ENCODE peak calls at places on chromosome 4, in eight cellular contexts. One of them, this sample, is unnamed.

GRCh38 chr4:169024762-169025161 is 14.7 kb upstream of the CBR4 start:
- DNase-seq in HepG2: no peak
- DNase-seq in Karpas-422: no peak
- DNase-seq in IMR-90: peak; percentile 59
- DNase-seq in fibroblast of lung: peak; percentile 45
- DNase-seq in H9: no peak
- DNase-seq in keratinocyte: no peak
- DNase-seq in SK-N-SH: peak; percentile 69
- DNase-seq in this sample: no peak

GRCh38 chr4:174873931-174874330 is 44.2 kb upstream of the ADAM29 start:
- DNase-seq in keratinocyte: no peak
- DNase-seq in SK-N-SH: peak; percentile 28
- DNase-seq in HepG2: no peak
- DNase-seq in Karpas-422: no peak
- DNase-seq in IMR-90: no peak
- DNase-seq in H9: no peak
- DNase-seq in fibroblast of lung: no peak
- DNase-seq in this sample: peak; percentile 71

GRCh38 chr4:114867291-114867690 is 246.1 kb downstream of the NDST4 start:
- DNase-seq in keratinocyte: no peak
- DNase-seq in Karpas-422: no peak
- DNase-seq in SK-N-SH: no peak
- DNase-seq in H9: no peak
- DNase-seq in IMR-90: no peak
- DNase-seq in HepG2: no peak
- DNase-seq in fibroblast of lung: no peak
- DNase-seq in this sample: no peak

GRCh38 chr4:137997496-137997895 is 244.7 kb downstream of the SLC7A11 start:
- DNase-seq in keratinocyte: no peak
- DNase-seq in Karpas-422: no peak
- DNase-seq in HepG2: no peak
- DNase-seq in SK-N-SH: no peak
- DNase-seq in H9: no peak
- DNase-seq in IMR-90: no peak
- DNase-seq in fibroblast of lung: no peak
- DNase-seq in this sample: no peak

GRCh38 chr4:173153445-173153844 is 15.2 kb upstream of the GALNT7 start:
- DNase-seq in fibroblast of lung: no peak
- DNase-seq in Karpas-422: no peak
- DNase-seq in H9: no peak
- DNase-seq in SK-N-SH: no peak
- DNase-seq in keratinocyte: no peak
- DNase-seq in IMR-90: no peak
- DNase-seq in HepG2: no peak
- DNase-seq in this sample: no peak

GRCh38 chr4:153218961-153219360 is 14.7 kb downstream of the TRIM2 start:
- DNase-seq in fibroblast of lung: no peak
- DNase-seq in Karpas-422: no peak
- DNase-seq in HepG2: peak; percentile 9
- DNase-seq in SK-N-SH: no peak
- DNase-seq in H9: no peak
- DNase-seq in IMR-90: no peak
- DNase-seq in keratinocyte: no peak
- DNase-seq in this sample: no peak

GRCh38 chr4:55032179-55032578 is 93.2 kb downstream of the KDR start:
- DNase-seq in HepG2: no peak
- DNase-seq in IMR-90: no peak
- DNase-seq in Karpas-422: no peak
- DNase-seq in fibroblast of lung: no peak
- DNase-seq in keratinocyte: no peak
- DNase-seq in SK-N-SH: no peak
- DNase-seq in H9: no peak
- DNase-seq in this sample: no peak

GRCh38 chr4:27684501-27685077 is 823.9 kb downstream of the STIM2 start:
- DNase-seq in H9: peak; percentile 62
- DNase-seq in IMR-90: peak; percentile 42
- DNase-seq in SK-N-SH: peak; percentile 15
- DNase-seq in keratinocyte: peak; percentile 11
- DNase-seq in fibroblast of lung: peak; percentile 32
- DNase-seq in Karpas-422: peak; percentile 84
- DNase-seq in HepG2: peak; percentile 44
- DNase-seq in this sample: peak; percentile 89

GRCh38 chr4:142547974-142548373 is 298.1 kb downstream of the INPP4B start:
- DNase-seq in HepG2: no peak
- DNase-seq in Karpas-422: no peak
- DNase-seq in H9: no peak
- DNase-seq in IMR-90: peak; percentile 57
- DNase-seq in fibroblast of lung: peak; percentile 87
- DNase-seq in SK-N-SH: no peak
- DNase-seq in keratinocyte: no peak
- DNase-seq in this sample: no peak

GRCh38 chr4:145271194-145271593 is 90.8 kb upstream of the OTUD4 start:
- DNase-seq in IMR-90: no peak
- DNase-seq in H9: no peak
- DNase-seq in fibroblast of lung: no peak
- DNase-seq in Karpas-422: no peak
- DNase-seq in HepG2: peak; percentile 36
- DNase-seq in SK-N-SH: no peak
- DNase-seq in keratinocyte: no peak
- DNase-seq in this sample: no peak

GRCh38 chr4:54231419-54232150 is 2.5 kb downstream of the PDGFRA start:
- DNase-seq in keratinocyte: no peak
- DNase-seq in Karpas-422: no peak
- DNase-seq in fibroblast of lung: peak; percentile 68
- DNase-seq in IMR-90: peak; percentile 66
- DNase-seq in SK-N-SH: peak; percentile 77
- DNase-seq in HepG2: no peak
- DNase-seq in H9: peak; percentile 49
- DNase-seq in this sample: peak; percentile 76

GRCh38 chr4:15117270-15117946 is 115.1 kb downstream of the CPEB2 start:
- DNase-seq in keratinocyte: peak; percentile 13
- DNase-seq in Karpas-422: no peak
- DNase-seq in HepG2: no peak
- DNase-seq in SK-N-SH: no peak
- DNase-seq in IMR-90: no peak
- DNase-seq in fibroblast of lung: peak; percentile 10
- DNase-seq in H9: no peak
- DNase-seq in this sample: no peak

GRCh38 chr4:105460306-105460705 is 13.6 kb downstream of the PPA2 start:
- DNase-seq in SK-N-SH: no peak
- DNase-seq in fibroblast of lung: no peak
- DNase-seq in keratinocyte: no peak
- DNase-seq in H9: no peak
- DNase-seq in Karpas-422: no peak
- DNase-seq in IMR-90: no peak
- DNase-seq in HepG2: no peak
- DNase-seq in this sample: no peak

GRCh38 chr4:69833251-69833650 is 26.7 kb downstream of the SULT1E1 start:
- DNase-seq in Karpas-422: no peak
- DNase-seq in HepG2: no peak
- DNase-seq in IMR-90: no peak
- DNase-seq in keratinocyte: no peak
- DNase-seq in SK-N-SH: no peak
- DNase-seq in fibroblast of lung: no peak
- DNase-seq in H9: no peak
- DNase-seq in this sample: no peak

GRCh38 chr4:69831270-69831627 is 28.7 kb downstream of the SULT1E1 start:
- DNase-seq in H9: no peak
- DNase-seq in HepG2: no peak
- DNase-seq in fibroblast of lung: no peak
- DNase-seq in Karpas-422: no peak
- DNase-seq in SK-N-SH: no peak
- DNase-seq in keratinocyte: no peak
- DNase-seq in IMR-90: no peak
- DNase-seq in this sample: no peak

GRCh38 chr4:69830529-69831269 is 29.2 kb downstream of the SULT1E1 start:
- DNase-seq in HepG2: peak; percentile 81
- DNase-seq in Karpas-422: no peak
- DNase-seq in IMR-90: no peak
- DNase-seq in keratinocyte: no peak
- DNase-seq in H9: peak; percentile 45
- DNase-seq in SK-N-SH: no peak
- DNase-seq in fibroblast of lung: peak; percentile 27
- DNase-seq in this sample: peak; percentile 66

GRCh38 chr4:69832326-69833030 is 27.5 kb downstream of the SULT1E1 start:
- DNase-seq in IMR-90: no peak
- DNase-seq in H9: no peak
- DNase-seq in keratinocyte: no peak
- DNase-seq in Karpas-422: no peak
- DNase-seq in fibroblast of lung: no peak
- DNase-seq in HepG2: peak; percentile 99
- DNase-seq in SK-N-SH: no peak
- DNase-seq in this sample: peak; percentile 60

GRCh38 chr4:69831646-69832325 is 28.2 kb downstream of the SULT1E1 start:
- DNase-seq in H9: no peak
- DNase-seq in keratinocyte: no peak
- DNase-seq in fibroblast of lung: no peak
- DNase-seq in IMR-90: no peak
- DNase-seq in HepG2: peak; percentile 6
- DNase-seq in SK-N-SH: no peak
- DNase-seq in Karpas-422: no peak
- DNase-seq in this sample: no peak
- H3K27ac ChIP-seq in H9: no peak overlapping the region
- H3K27ac ChIP-seq in keratinocyte: no peak overlapping the region
- H3K27ac ChIP-seq in fibroblast of lung: no peak overlapping the region
- H3K27ac ChIP-seq in IMR-90: no peak overlapping the region
- H3K27ac ChIP-seq in HepG2: peak overlapping the region; percentile 93
- H3K27ac ChIP-seq in SK-N-SH: no peak overlapping the region
- H3K27ac ChIP-seq in Karpas-422: no peak overlapping the region
- H3K27ac ChIP-seq in this sample: no peak overlapping the region

DNA sequence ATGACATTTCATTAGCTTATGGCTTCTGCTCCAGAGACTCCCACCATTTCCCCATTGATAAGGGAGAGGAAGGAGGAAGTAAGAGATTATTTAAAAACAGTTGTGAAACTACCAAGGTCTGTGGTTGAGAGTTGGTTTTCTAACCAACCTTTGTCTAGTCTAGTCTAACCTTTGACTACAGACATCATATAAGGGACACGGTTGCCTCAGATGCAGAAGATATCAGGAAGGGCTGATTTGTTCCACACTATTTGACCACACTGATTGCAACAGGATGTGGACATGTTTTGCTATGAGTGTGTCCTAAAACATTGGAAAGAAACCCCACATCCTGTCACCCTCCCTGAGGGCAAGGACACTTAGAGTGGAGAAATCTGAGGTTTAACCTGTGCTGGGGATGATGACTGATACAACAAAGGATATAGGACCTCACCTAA is 53.0 kb downstream of the COQ2 start:
- DNase-seq in H9: no peak
- DNase-seq in SK-N-SH: no peak
- DNase-seq in keratinocyte: no peak
- DNase-seq in Karpas-422: no peak
- DNase-seq in IMR-90: no peak
- DNase-seq in HepG2: peak; percentile 60
- DNase-seq in fibroblast of lung: no peak
- DNase-seq in this sample: no peak
- H3K9ac ChIP-seq in H9: no peak overlapping the region
- H3K9ac ChIP-seq in SK-N-SH: no peak overlapping the region
- H3K9ac ChIP-seq in keratinocyte: no peak overlapping the region
- H3K9ac ChIP-seq in Karpas-422: no peak overlapping the region
- H3K9ac ChIP-seq in IMR-90: no peak overlapping the region
- H3K9ac ChIP-seq in HepG2: no peak overlapping the region
- H3K9ac ChIP-seq in fibroblast of lung: no peak overlapping the region
- H3K9ac ChIP-seq in this sample: no peak overlapping the region

GRCh38 chr4:1404573-1405248 is 1.5 kb downstream of the NKX1-1 start:
- DNase-seq in IMR-90: no peak
- DNase-seq in HepG2: no peak
- DNase-seq in keratinocyte: no peak
- DNase-seq in fibroblast of lung: no peak
- DNase-seq in SK-N-SH: peak; percentile 56
- DNase-seq in Karpas-422: no peak
- DNase-seq in H9: peak; percentile 44
- DNase-seq in this sample: peak; percentile 53
- H3K4me1 ChIP-seq in IMR-90: no peaks in the 10 kb centered on the region
- H3K4me1 ChIP-seq in HepG2: no peaks in the 10 kb centered on the region
- H3K4me1 ChIP-seq in keratinocyte: no peaks in the 10 kb centered on the region
- H3K4me1 ChIP-seq in fibroblast of lung: no peaks in the 10 kb centered on the region
- H3K4me1 ChIP-seq in SK-N-SH: no peaks in the 10 kb centered on the region
- H3K4me1 ChIP-seq in Karpas-422: no peaks in the 10 kb centered on the region
- H3K4me1 ChIP-seq in H9: no peaks in the 10 kb centered on the region
- H3K4me1 ChIP-seq in this sample: no peaks in the 10 kb centered on the region

GRCh38 chr4:78971326-78971725 is 32.1 kb upstream of the PAQR3 start:
- DNase-seq in Karpas-422: no peak
- DNase-seq in fibroblast of lung: no peak
- DNase-seq in keratinocyte: no peak
- DNase-seq in SK-N-SH: no peak
- DNase-seq in HepG2: no peak
- DNase-seq in IMR-90: no peak
- DNase-seq in H9: no peak
- DNase-seq in this sample: no peak
- H3K27ac ChIP-seq in Karpas-422: no peak overlapping the region
- H3K27ac ChIP-seq in fibroblast of lung: no peak overlapping the region
- H3K27ac ChIP-seq in keratinocyte: no peak overlapping the region
- H3K27ac ChIP-seq in SK-N-SH: no peak overlapping the region
- H3K27ac ChIP-seq in HepG2: no peak overlapping the region
- H3K27ac ChIP-seq in IMR-90: no peak overlapping the region
- H3K27ac ChIP-seq in H9: no peak overlapping the region
- H3K27ac ChIP-seq in this sample: no peak overlapping the region

GRCh38 chr4:108172231-108172779 is 3.6 kb upstream of the LEF1 start:
- DNase-seq in H9: peak; percentile 44
- DNase-seq in SK-N-SH: peak; percentile 87
- DNase-seq in fibroblast of lung: peak; percentile 48
- DNase-seq in IMR-90: no peak
- DNase-seq in keratinocyte: no peak
- DNase-seq in Karpas-422: no peak
- DNase-seq in HepG2: no peak
- DNase-seq in this sample: no peak
- H3K9ac ChIP-seq in H9: no peak overlapping the region
- H3K9ac ChIP-seq in SK-N-SH: no peak overlapping the region
- H3K9ac ChIP-seq in fibroblast of lung: no peak overlapping the region
- H3K9ac ChIP-seq in IMR-90: no peak overlapping the region
- H3K9ac ChIP-seq in keratinocyte: no peak overlapping the region
- H3K9ac ChIP-seq in Karpas-422: no peak overlapping the region
- H3K9ac ChIP-seq in HepG2: no peak overlapping the region
- H3K9ac ChIP-seq in this sample: no peak overlapping the region

DNA sequence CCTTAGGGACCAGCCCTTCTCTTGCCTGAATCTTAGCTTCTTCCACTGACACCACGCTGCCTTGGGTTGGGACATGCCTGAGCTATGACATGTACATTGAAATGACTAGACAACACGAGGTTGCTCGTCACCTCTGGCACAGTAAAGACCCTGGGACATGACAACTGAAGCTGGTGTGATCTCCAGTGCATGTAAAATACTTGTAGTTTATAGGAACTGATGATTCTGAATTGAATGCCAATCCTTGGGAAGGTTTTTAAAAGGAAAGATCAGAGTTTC is 100.7 kb upstream of the PGRMC2 start:
- DNase-seq in keratinocyte: peak; percentile 78
- DNase-seq in Karpas-422: no peak
- DNase-seq in IMR-90: no peak
- DNase-seq in HepG2: no peak
- DNase-seq in H9: no peak
- DNase-seq in SK-N-SH: no peak
- DNase-seq in fibroblast of lung: peak; percentile 22
- DNase-seq in this sample: no peak
- H3K4me1 ChIP-seq in keratinocyte: peaks cover 36% of the 10 kb centered on the region
- H3K4me1 ChIP-seq in Karpas-422: peaks cover 81% of the 10 kb centered on the region
- H3K4me1 ChIP-seq in IMR-90: peaks cover 35% of the 10 kb centered on the region
- H3K4me1 ChIP-seq in HepG2: no peaks in the 10 kb centered on the region
- H3K4me1 ChIP-seq in H9: peaks cover 6% of the 10 kb centered on the region
- H3K4me1 ChIP-seq in SK-N-SH: peaks cover 40% of the 10 kb centered on the region
- H3K4me1 ChIP-seq in fibroblast of lung: peaks cover 27% of the 10 kb centered on the region
- H3K4me1 ChIP-seq in this sample: peaks cover 22% of the 10 kb centered on the region

This sample was measured in endodermal cell.